ENCODE peak calls at places on chromosomes 2 and 18, in nine cellular contexts. M, A, O, S, R, L, E, C and Q are unnamed samples.
A peak's percentile ranks its signal among the peaks of the same experiment; 100 is the strongest.

GRCh38 chr2:20635698-20636584 is 15.0 kb downstream of the HS1BP3 start:
- DNase-seq in M (no peak), A (peak; percentile 63), O (peak; percentile 96), S (peak; percentile 82), R (peak; percentile 83), L (peak; percentile 73), E (peak; percentile 92), C (no peak), Q (peak; percentile 84)

GRCh38 chr2:75488157-75488556 is 72.6 kb downstream of the EVA1A start:
- DNase-seq in M (no peak), A (no peak), O (no peak), S (no peak), R (no peak), L (no peak), E (no peak), C (no peak), Q (no peak)

GRCh38 chr2:21155365-21156136 is 31.8 kb downstream of the TDRD15 start:
- DNase-seq in M (no peak), A (no peak), O (no peak), S (no peak), R (no peak), L (no peak), E (no peak), C (no peak), Q (no peak)

GRCh38 chr2:8247905-8248622 is 433.8 kb upstream of the ID2 start:
- DNase-seq in M (no peak), A (no peak), O (peak; percentile 83), S (peak; percentile 1), R (no peak), L (no peak), E (no peak), C (no peak), Q (no peak)

GRCh38 chr18:57727952-57728807 is 74.9 kb downstream of the ATP8B1 start:
- DNase-seq in M (no peak), A (no peak), O (no peak), S (peak; percentile 55), R (no peak), L (no peak), E (no peak), C (no peak), Q (peak; percentile 96)

GRCh38 chr2:170815746-170816498 is 765 bp upstream of the GAD1 start:
- DNase-seq in M (peak; percentile 80), A (peak; percentile 86), O (peak; percentile 72), S (peak; percentile 46), R (peak; percentile 41), L (peak; percentile 88), E (peak; percentile 81), C (peak; percentile 77), Q (peak; percentile 31)

GRCh38 chr2:207883002-207883780 is 113.5 kb upstream of the FZD5 start:
- DNase-seq in M (no peak), A (no peak), O (no peak), S (no peak), R (no peak), L (no peak), E (no peak), C (no peak), Q (no peak)

GRCh38 chr18:23605941-23606340 is 19.6 kb upstream of the NPC1 start:
- DNase-seq in M (no peak), A (no peak), O (no peak), S (no peak), R (no peak), L (no peak), E (no peak), C (no peak), Q (no peak)

GRCh38 chr2:68857855-68858456 is 13.2 kb downstream of the BMP10 start:
- DNase-seq in M (no peak), A (no peak), O (no peak), S (no peak), R (no peak), L (no peak), E (no peak), C (no peak), Q (no peak)

GRCh38 chr18:49934457-49934856 is 121.1 kb upstream of the ACAA2 start:
- DNase-seq in M (no peak), A (no peak), O (no peak), S (no peak), R (no peak), L (no peak), E (no peak), C (no peak), Q (no peak)

GRCh38 chr18:31497711-31498449 is at the start of gene DSG2:
- DNase-seq in M (no peak), A (no peak), O (peak; percentile 52), S (peak; percentile 43), R (no peak), L (peak; percentile 39), E (peak; percentile 75), C (peak; percentile 85), Q (no peak)

GRCh38 chr2:239692348-239692747 is 291.5 kb upstream of the HDAC4 start:
- DNase-seq in M (no peak), A (no peak), O (no peak), S (no peak), R (no peak), L (no peak), E (no peak), C (no peak), Q (no peak)

GRCh38 chr2:240481720-240482119 is 46.3 kb downstream of the GPC1 start:
- DNase-seq in M (no peak), A (no peak), O (no peak), S (no peak), R (no peak), L (no peak), E (peak; percentile 70), C (no peak), Q (no peak)

GRCh38 chr2:190318931-190319556 is 582 bp downstream of the HIBCH start:
- DNase-seq in M (peak; percentile 62), A (no peak), O (peak; percentile 15), S (no peak), R (peak; percentile 56), L (no peak), E (no peak), C (no peak), Q (peak; percentile 46)

GRCh38 chr2:201344663-201345366 is 12.3 kb downstream of the FLACC1 start:
- DNase-seq in M (peak; percentile 16), A (no peak), O (no peak), S (no peak), R (no peak), L (no peak), E (no peak), C (no peak), Q (no peak)

GRCh38 chr2:105540642-105541041 is 141.8 kb upstream of the FHL2 start:
- DNase-seq in M (no peak), A (no peak), O (no peak), S (no peak), R (no peak), L (no peak), E (no peak), C (no peak), Q (peak; percentile 10)

GRCh38 chr2:72117029-72117428 is 30.6 kb downstream of the CYP26B1 start:
- DNase-seq in M (no peak), A (no peak), O (no peak), S (no peak), R (no peak), L (no peak), E (no peak), C (no peak), Q (no peak)

GRCh38 chr2:36951574-36951973 is 14.8 kb downstream of the STRN start:
- DNase-seq in M (no peak), A (no peak), O (no peak), S (peak; percentile 32), R (no peak), L (no peak), E (no peak), C (no peak), Q (peak; percentile 74)

GRCh38 chr2:102046135-102046901 is 54.6 kb downstream of the IL1R2 start:
- DNase-seq in M (no peak), A (no peak), O (no peak), S (peak; percentile 58), R (no peak), L (no peak), E (no peak), C (no peak), Q (peak; percentile 93)

GRCh38 chr2:62505649-62506420 is at the start of gene TMEM17:
- DNase-seq in M (peak; percentile 87), A (peak; percentile 89), O (peak; percentile 94), S (peak; percentile 94), R (peak; percentile 89), L (peak; percentile 81), E (peak; percentile 90), C (peak; percentile 87), Q (peak; percentile 90)

GRCh38 chr2:207239754-207240494 is 74.2 kb upstream of the KLF7 start:
- DNase-seq in M (no peak), A (no peak), O (peak; percentile 40), S (peak; percentile 76), R (no peak), L (no peak), E (no peak), C (no peak), Q (no peak)

GRCh38 chr2:71043531-71044407 is 24.7 kb upstream of the NAGK start:
- DNase-seq in M (no peak), A (no peak), O (no peak), S (no peak), R (no peak), L (no peak), E (no peak), C (no peak), Q (no peak)

GRCh38 chr2:120863661-120864320 is 128.1 kb downstream of the GLI2 start:
- DNase-seq in M (peak; percentile 77), A (no peak), O (peak; percentile 88), S (peak; percentile 82), R (no peak), L (no peak), E (peak; percentile 66), C (peak; percentile 81), Q (no peak)

GRCh38 chr2:28750316-28751101 is 1.1 kb upstream of the PPP1CB start:
- DNase-seq in M (peak; percentile 73), A (peak; percentile 51), O (peak; percentile 30), S (peak; percentile 62), R (peak; percentile 51), L (no peak), E (no peak), C (no peak), Q (peak; percentile 70)

GRCh38 chr2:230777681-230778080 is 65.0 kb downstream of the CAB39 start:
- DNase-seq in M (no peak), A (no peak), O (no peak), S (peak; percentile 63), R (no peak), L (no peak), E (no peak), C (peak; percentile 37), Q (peak; percentile 77)

GRCh38 chr2:106098081-106098480 is 96.0 kb downstream of the UXS1 start:
- DNase-seq in M (no peak), A (no peak), O (no peak), S (peak; percentile 9), R (no peak), L (no peak), E (no peak), C (no peak), Q (peak; percentile 11)

GRCh38 chr2:58035352-58035751 is 11.3 kb upstream of the VRK2 start:
- DNase-seq in M (no peak), A (no peak), O (no peak), S (no peak), R (no peak), L (no peak), E (no peak), C (no peak), Q (no peak)

GRCh38 chr2:194765723-194766122 is 891.3 kb upstream of the SLC39A10 start:
- DNase-seq in M (no peak), A (peak; percentile 77), O (no peak), S (no peak), R (no peak), L (peak; percentile 71), E (no peak), C (no peak), Q (no peak)

GRCh38 chr18:9628984-9629383 is 14.6 kb upstream of the PPP4R1 start:
- DNase-seq in M (no peak), A (no peak), O (no peak), S (no peak), R (no peak), L (no peak), E (no peak), C (no peak), Q (no peak)

GRCh38 chr2:38656866-38657265 is 9.0 kb upstream of the GALM start:
- DNase-seq in M (no peak), A (no peak), O (no peak), S (no peak), R (no peak), L (no peak), E (no peak), C (no peak), Q (no peak)

GRCh38 chr2:221747289-221747972 is 175.3 kb upstream of the EPHA4 start:
- DNase-seq in M (no peak), A (no peak), O (no peak), S (no peak), R (no peak), L (no peak), E (no peak), C (no peak), Q (no peak)